ENCODE peak calls at places on chromosomes 13 and 19, in six cellular contexts. One of them, this sample, is unnamed.

GRCh38 chr13:41065098-41065497 is 3.8 kb downstream of the WBP4 start:
- DNase-seq in A549: no peak
- DNase-seq in NT2/D1: no peak
- DNase-seq in lung: no peak
- DNase-seq in GM12865: no peak
- DNase-seq in WERI-Rb-1: no peak
- DNase-seq in this sample: no peak

GRCh38 chr13:93217701-93218100 is 8.9 kb upstream of the GPC6 start:
- DNase-seq in GM12865: no peak
- DNase-seq in NT2/D1: no peak
- DNase-seq in A549: no peak
- DNase-seq in lung: no peak
- DNase-seq in WERI-Rb-1: no peak
- DNase-seq in this sample: no peak

GRCh38 chr19:46466536-46467199 is 4.7 kb downstream of the PNMA8A start:
- DNase-seq in A549: no peak
- DNase-seq in GM12865: peak
- DNase-seq in NT2/D1: no peak
- DNase-seq in lung: no peak
- DNase-seq in WERI-Rb-1: no peak
- DNase-seq in this sample: no peak

GRCh38 chr13:34254366-34254765 is 436.4 kb downstream of the RFC3 start:
- DNase-seq in WERI-Rb-1: no peak
- DNase-seq in NT2/D1: no peak
- DNase-seq in GM12865: no peak
- DNase-seq in A549: no peak
- DNase-seq in lung: no peak
- DNase-seq in this sample: no peak

GRCh38 chr19:48745208-48745995 is 1.3 kb downstream of the IZUMO1 start:
- DNase-seq in GM12865: peak
- DNase-seq in A549: peak
- DNase-seq in NT2/D1: no peak
- DNase-seq in WERI-Rb-1: peak
- DNase-seq in lung: peak
- DNase-seq in this sample: no peak

GRCh38 chr19:47848871-47849473 is 10.1 kb upstream of the TPRX2 start:
- DNase-seq in WERI-Rb-1: peak
- DNase-seq in GM12865: peak
- DNase-seq in A549: peak
- DNase-seq in lung: no peak
- DNase-seq in NT2/D1: peak
- DNase-seq in this sample: no peak

GRCh38 chr13:26390203-26390602 is 136.3 kb downstream of the CDK8 start:
- DNase-seq in lung: no peak
- DNase-seq in GM12865: no peak
- DNase-seq in A549: no peak
- DNase-seq in WERI-Rb-1: no peak
- DNase-seq in NT2/D1: no peak
- DNase-seq in this sample: no peak

GRCh38 chr13:65555973-65556372 is 1674.2 kb downstream of the PCDH9 start:
- DNase-seq in GM12865: no peak
- DNase-seq in WERI-Rb-1: no peak
- DNase-seq in NT2/D1: no peak
- DNase-seq in lung: no peak
- DNase-seq in A549: no peak
- DNase-seq in this sample: no peak

GRCh38 chr19:12543855-12544254 is 7.4 kb downstream of the ZNF564 start:
- DNase-seq in A549: no peak
- DNase-seq in lung: no peak
- DNase-seq in GM12865: no peak
- DNase-seq in NT2/D1: no peak
- DNase-seq in WERI-Rb-1: no peak
- DNase-seq in this sample: no peak

GRCh38 chr13:29106651-29107050 is 286.5 kb downstream of the MTUS2 start:
- DNase-seq in WERI-Rb-1: no peak
- DNase-seq in GM12865: no peak
- DNase-seq in A549: no peak
- DNase-seq in lung: no peak
- DNase-seq in NT2/D1: no peak
- DNase-seq in this sample: no peak

GRCh38 chr13:90299238-90299637 is 1048.2 kb upstream of the MIR17HG start:
- DNase-seq in A549: no peak
- DNase-seq in GM12865: no peak
- DNase-seq in lung: no peak
- DNase-seq in NT2/D1: no peak
- DNase-seq in WERI-Rb-1: no peak
- DNase-seq in this sample: no peak

GRCh38 chr13:20064128-20064527 is 96.7 kb downstream of the GJA3 start:
- DNase-seq in WERI-Rb-1: no peak
- DNase-seq in NT2/D1: no peak
- DNase-seq in lung: no peak
- DNase-seq in A549: no peak
- DNase-seq in GM12865: no peak
- DNase-seq in this sample: no peak

GRCh38 chr13:80363890-80364503 is 23.1 kb upstream of the SPRY2 start:
- DNase-seq in WERI-Rb-1: no peak
- DNase-seq in NT2/D1: no peak
- DNase-seq in A549: no peak
- DNase-seq in GM12865: peak
- DNase-seq in lung: no peak
- DNase-seq in this sample: no peak

GRCh38 chr19:18046066-18046718 is 38.2 kb downstream of the ARRDC2 start:
- DNase-seq in WERI-Rb-1: peak
- DNase-seq in NT2/D1: no peak
- DNase-seq in A549: no peak
- DNase-seq in lung: no peak
- DNase-seq in GM12865: no peak
- DNase-seq in this sample: no peak

GRCh38 chr13:52780092-52780491 is 40.5 kb upstream of the CNMD start:
- DNase-seq in GM12865: peak
- DNase-seq in WERI-Rb-1: no peak
- DNase-seq in A549: no peak
- DNase-seq in NT2/D1: no peak
- DNase-seq in lung: no peak
- DNase-seq in this sample: no peak

GRCh38 chr19:16076154-16076957 is at the start of gene TPM4:
- DNase-seq in GM12865: peak
- DNase-seq in NT2/D1: peak
- DNase-seq in WERI-Rb-1: peak
- DNase-seq in lung: peak
- DNase-seq in A549: peak
- DNase-seq in this sample: peak

GRCh38 chr19:16075430-16076153 is 703 bp upstream of the TPM4 start:
- DNase-seq in GM12865: no peak
- DNase-seq in NT2/D1: no peak
- DNase-seq in WERI-Rb-1: no peak
- DNase-seq in lung: no peak
- DNase-seq in A549: no peak
- DNase-seq in this sample: peak

GRCh38 chr19:16078311-16078758 is 2.0 kb downstream of the TPM4 start:
- DNase-seq in WERI-Rb-1: peak
- DNase-seq in A549: no peak
- DNase-seq in lung: no peak
- DNase-seq in NT2/D1: no peak
- DNase-seq in GM12865: peak
- DNase-seq in this sample: peak

GRCh38 chr19:16076958-16077611 is 790 bp downstream of the TPM4 start:
- DNase-seq in lung: no peak
- DNase-seq in GM12865: no peak
- DNase-seq in A549: no peak
- DNase-seq in NT2/D1: no peak
- DNase-seq in WERI-Rb-1: peak
- DNase-seq in this sample: no peak

GRCh38 chr19:16078759-16079707 is 2.7 kb downstream of the TPM4 start:
- DNase-seq in GM12865: peak
- DNase-seq in A549: no peak
- DNase-seq in WERI-Rb-1: no peak
- DNase-seq in lung: peak
- DNase-seq in NT2/D1: no peak
- DNase-seq in this sample: peak
- H3K4me3 ChIP-seq in GM12865: peak
- H3K4me3 ChIP-seq in A549: peak
- H3K4me3 ChIP-seq in WERI-Rb-1: peak
- H3K4me3 ChIP-seq in lung: peak
- H3K4me3 ChIP-seq in NT2/D1: peak
- H3K4me3 ChIP-seq in this sample: peak

DNA sequence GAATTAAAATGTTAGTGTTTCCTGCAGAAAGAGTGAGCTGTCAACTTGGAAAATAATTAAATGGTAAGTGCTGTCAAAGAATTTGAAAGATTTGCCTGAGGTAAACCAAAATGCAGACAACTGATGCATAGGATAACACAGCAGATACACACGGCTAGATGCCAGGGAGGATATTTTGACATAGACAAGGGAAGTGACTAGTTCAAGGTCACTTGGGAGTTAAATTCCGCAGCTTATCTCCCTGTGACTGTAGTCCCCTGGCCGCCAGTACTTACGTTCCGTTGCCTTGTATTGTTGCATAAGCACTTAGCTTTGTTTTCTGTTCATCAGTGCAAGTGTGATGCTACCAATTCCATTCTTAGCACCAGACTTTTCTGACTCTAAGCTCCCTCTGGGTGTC is 247.3 kb upstream of the MAB21L1 start:
- DNase-seq in WERI-Rb-1: peak
- DNase-seq in lung: no peak
- DNase-seq in GM12865: no peak
- DNase-seq in NT2/D1: no peak
- DNase-seq in A549: no peak
- DNase-seq in this sample: no peak
- H3K4me3 ChIP-seq in WERI-Rb-1: no peak
- H3K4me3 ChIP-seq in lung: no peak
- H3K4me3 ChIP-seq in GM12865: no peak
- H3K4me3 ChIP-seq in NT2/D1: no peak
- H3K4me3 ChIP-seq in A549: no peak
- H3K4me3 ChIP-seq in this sample: no peak

GRCh38 chr19:7083076-7083956 is 13.8 kb downstream of the ZNF557 start:
- DNase-seq in WERI-Rb-1: no peak
- DNase-seq in lung: no peak
- DNase-seq in A549: no peak
- DNase-seq in GM12865: peak
- DNase-seq in NT2/D1: no peak
- DNase-seq in this sample: no peak
- H3K4me3 ChIP-seq in WERI-Rb-1: no peak
- H3K4me3 ChIP-seq in lung: no peak
- H3K4me3 ChIP-seq in A549: no peak
- H3K4me3 ChIP-seq in GM12865: no peak
- H3K4me3 ChIP-seq in NT2/D1: no peak
- H3K4me3 ChIP-seq in this sample: peak

GRCh38 chr19:1327125-1327524 is 41.5 kb downstream of the EFNA2 start:
- DNase-seq in A549: no peak
- DNase-seq in GM12865: no peak
- DNase-seq in NT2/D1: no peak
- DNase-seq in WERI-Rb-1: no peak
- DNase-seq in lung: no peak
- DNase-seq in this sample: no peak

GRCh38 chr19:1322198-1322981 is 36.7 kb downstream of the EFNA2 start:
- DNase-seq in lung: no peak
- DNase-seq in A549: no peak
- DNase-seq in WERI-Rb-1: no peak
- DNase-seq in GM12865: no peak
- DNase-seq in NT2/D1: no peak
- DNase-seq in this sample: no peak

GRCh38 chr19:1324249-1324791 is 38.6 kb downstream of the EFNA2 start:
- DNase-seq in A549: no peak
- DNase-seq in GM12865: no peak
- DNase-seq in lung: no peak
- DNase-seq in NT2/D1: no peak
- DNase-seq in WERI-Rb-1: no peak
- DNase-seq in this sample: no peak

GRCh38 chr19:1325568-1326294 is 40.1 kb downstream of the EFNA2 start:
- DNase-seq in A549: no peak
- DNase-seq in GM12865: no peak
- DNase-seq in lung: no peak
- DNase-seq in NT2/D1: no peak
- DNase-seq in WERI-Rb-1: no peak
- DNase-seq in this sample: no peak

GRCh38 chr19:1324792-1325567 is 39.3 kb downstream of the EFNA2 start:
- DNase-seq in GM12865: no peak
- DNase-seq in WERI-Rb-1: no peak
- DNase-seq in A549: peak
- DNase-seq in lung: peak
- DNase-seq in NT2/D1: peak
- DNase-seq in this sample: peak
- H3K4me3 ChIP-seq in GM12865: no peak
- H3K4me3 ChIP-seq in WERI-Rb-1: no peak
- H3K4me3 ChIP-seq in A549: peak
- H3K4me3 ChIP-seq in lung: no peak
- H3K4me3 ChIP-seq in NT2/D1: peak
- H3K4me3 ChIP-seq in this sample: peak

DNA sequence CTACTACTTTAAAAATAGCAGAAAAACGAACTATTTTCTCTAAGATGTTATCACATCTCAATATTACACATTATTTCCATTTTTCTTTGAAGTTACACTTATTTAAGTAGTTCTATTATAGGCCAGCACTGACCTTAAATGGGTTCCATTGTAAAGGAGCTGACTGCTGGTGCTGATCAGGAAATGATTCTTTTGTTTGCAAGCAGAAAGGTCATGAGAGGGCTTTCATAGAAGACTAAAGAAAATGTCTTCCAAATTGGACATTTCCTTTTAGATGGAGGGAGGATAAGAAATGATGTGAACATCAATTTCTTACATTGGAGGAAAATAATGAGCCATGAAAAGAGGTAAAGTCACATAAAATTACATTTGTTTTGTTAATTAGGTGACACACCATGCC is 96.2 kb downstream of the SUCLA2 start:
- DNase-seq in NT2/D1: no peak
- DNase-seq in GM12865: no peak
- DNase-seq in WERI-Rb-1: no peak
- DNase-seq in lung: no peak
- DNase-seq in A549: no peak
- DNase-seq in this sample: no peak
- H3K4me3 ChIP-seq in NT2/D1: no peak
- H3K4me3 ChIP-seq in GM12865: no peak
- H3K4me3 ChIP-seq in WERI-Rb-1: no peak
- H3K4me3 ChIP-seq in lung: no peak
- H3K4me3 ChIP-seq in A549: no peak
- H3K4me3 ChIP-seq in this sample: no peak

This sample was measured in ascending aorta.